ENCODE peak calls at places on chromosomes 2 and 18, in eight cellular contexts. S is tibial artery, A is stomach, N is AG04450, T is HCT116, K is heart right ventricle, X is IMR-90, W is neural progenitor cell. R is an unnamed sample.

GRCh38 chr2:75186829-75187228 is 12.5 kb downstream of the TACR1 start:
- DNase-seq in K (no peak), S (no peak), T (no peak), X (no peak), N (no peak), W (no peak), A (no peak), R (no peak)

GRCh38 chr2:168119519-168120141 is 127.8 kb downstream of the STK39 start:
- DNase-seq in N (peak; percentile 32), S (no peak), X (peak; percentile 76), A (no peak), W (peak; percentile 74), T (peak; percentile 41), K (no peak), R (no peak)

GRCh38 chr2:143778981-143779380 is 649.8 kb downstream of the ARHGAP15 start:
- DNase-seq in S (no peak), T (no peak), K (no peak), X (peak; percentile 62), W (peak; percentile 9), A (no peak), N (no peak), R (no peak)

GRCh38 chr2:201881382-201881720 is 75.0 kb downstream of the CDK15 start:
- DNase-seq in A (no peak), K (no peak), T (no peak), S (no peak), N (no peak), X (peak; percentile 50), W (no peak), R (no peak)

GRCh38 chr18:49168970-49169619 is 218.3 kb upstream of the SMAD7 start:
- DNase-seq in W (no peak), S (no peak), A (peak; percentile 47), K (no peak), T (no peak), N (no peak), X (no peak), R (peak; percentile 39)

GRCh38 chr18:62403125-62403524 is 78.0 kb downstream of the TNFRSF11A start:
- DNase-seq in S (no peak), W (no peak), N (no peak), K (no peak), X (no peak), T (no peak), A (no peak), R (no peak)

GRCh38 chr18:11392292-11392691 is 217.1 kb upstream of the SLC35G4 start:
- DNase-seq in K (no peak), A (no peak), S (no peak), W (peak; percentile 61), N (no peak), X (no peak), T (peak; percentile 43), R (no peak)

GRCh38 chr2:237594514-237594871 is 4.0 kb upstream of the RAB17 start:
- DNase-seq in N (no peak), X (peak; percentile 25), A (no peak), S (no peak), T (no peak), K (no peak), W (no peak), R (no peak)

GRCh38 chr2:53312721-53313120 is 454.9 kb upstream of the CHAC2 start:
- DNase-seq in S (no peak), N (no peak), T (no peak), K (no peak), W (no peak), X (no peak), A (no peak), R (peak; percentile 41)

GRCh38 chr18:23484783-23485182 is 18.5 kb upstream of the RMC1 start:
- DNase-seq in A (no peak), T (no peak), K (no peak), W (no peak), S (no peak), N (no peak), X (no peak), R (no peak)

GRCh38 chr2:75655861-75656260 is 9.3 kb downstream of the MRPL19 start:
- DNase-seq in A (no peak), X (peak; percentile 91), T (no peak), W (no peak), K (no peak), N (peak; percentile 41), S (no peak), R (no peak)

GRCh38 chr2:68420254-68420910 is 46.7 kb downstream of the FBXO48 start:
- DNase-seq in W (no peak), T (no peak), S (no peak), X (peak; percentile 47), A (no peak), N (no peak), K (no peak), R (no peak)

GRCh38 chr2:8993196-8993901 is 10.1 kb downstream of the MBOAT2 start:
- DNase-seq in K (no peak), W (peak; percentile 20), N (no peak), T (no peak), A (no peak), X (peak; percentile 64), S (no peak), R (no peak)

GRCh38 chr18:57586243-57587049 is at the start of gene FECH:
- DNase-seq in W (peak; percentile 66), K (peak; percentile 89), A (peak; percentile 84), X (peak; percentile 71), S (peak; percentile 76), N (peak; percentile 34), T (peak; percentile 12), R (peak; percentile 92)

GRCh38 chr2:191910518-191910917 is 63.6 kb upstream of the CAVIN2 start:
- DNase-seq in S (no peak), T (no peak), W (no peak), N (peak; percentile 37), A (no peak), K (no peak), X (peak; percentile 92), R (no peak)

GRCh38 chr2:21367421-21367820 is 243.7 kb downstream of the TDRD15 start:
- DNase-seq in S (no peak), N (no peak), A (no peak), T (no peak), K (no peak), W (no peak), X (peak; percentile 69), R (no peak)

GRCh38 chr2:20172273-20173052 is 52.5 kb downstream of the SDC1 start:
- DNase-seq in K (no peak), S (no peak), N (no peak), A (peak; percentile 23), T (no peak), X (no peak), W (no peak), R (no peak)

GRCh38 chr18:36372902-36373301 is 75.4 kb downstream of the FHOD3 start:
- DNase-seq in X (peak; percentile 85), T (no peak), K (no peak), A (no peak), N (peak; percentile 50), W (no peak), S (no peak), R (no peak)

GRCh38 chr18:77088977-77089795 is 43.4 kb downstream of the MBP start:
- DNase-seq in X (no peak), W (no peak), S (no peak), T (peak; percentile 81), K (no peak), N (no peak), A (peak; percentile 57), R (no peak)

GRCh38 chr2:140639628-140640027 is 1491.2 kb downstream of the LRP1B start:
- DNase-seq in N (no peak), K (no peak), T (no peak), W (no peak), X (no peak), A (no peak), S (no peak), R (no peak)

DNA sequence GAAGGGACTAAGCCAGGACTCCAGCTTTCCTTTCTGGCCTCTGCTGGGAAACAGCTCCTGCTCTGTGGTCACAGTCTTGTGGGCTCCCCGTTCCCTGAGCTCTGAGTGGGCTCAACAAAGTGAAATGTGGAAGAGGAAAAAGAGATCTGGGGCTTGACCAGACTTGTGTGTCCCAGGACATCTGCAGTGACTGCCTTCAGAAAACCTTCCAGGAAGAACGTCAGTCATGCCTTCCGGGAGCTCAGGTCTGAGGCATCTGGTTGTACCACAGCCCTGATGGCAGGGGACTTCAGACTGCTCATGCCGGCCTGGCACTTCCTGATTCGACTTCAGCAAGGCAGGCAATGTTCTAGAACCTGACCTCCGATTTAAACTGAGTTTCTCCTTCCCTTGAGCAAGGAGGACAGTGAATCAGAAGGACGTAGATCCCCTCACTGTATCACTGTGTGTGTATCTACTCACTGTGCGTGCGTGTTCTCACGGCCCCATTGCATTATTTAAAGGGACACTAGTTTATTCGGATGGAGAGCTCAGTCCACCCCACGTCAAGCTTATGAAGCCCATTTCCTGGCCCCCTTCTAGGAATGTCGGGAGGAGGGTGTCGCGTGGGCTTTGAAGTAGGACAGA is 556 bp upstream of the FBLN7 start:
- DNase-seq in A (no peak), W (no peak), N (no peak), X (peak; percentile 37), S (no peak), K (no peak), T (no peak), R (no peak)
- H3K27ac ChIP-seq in A (no peak overlapping the region), W (no peak overlapping the region), N (no peak overlapping the region), X (no peak overlapping the region), S (peak overlapping the region; percentile 61), K (peak overlapping the region; percentile 34), T (no peak overlapping the region), R (no peak overlapping the region)

DNA sequence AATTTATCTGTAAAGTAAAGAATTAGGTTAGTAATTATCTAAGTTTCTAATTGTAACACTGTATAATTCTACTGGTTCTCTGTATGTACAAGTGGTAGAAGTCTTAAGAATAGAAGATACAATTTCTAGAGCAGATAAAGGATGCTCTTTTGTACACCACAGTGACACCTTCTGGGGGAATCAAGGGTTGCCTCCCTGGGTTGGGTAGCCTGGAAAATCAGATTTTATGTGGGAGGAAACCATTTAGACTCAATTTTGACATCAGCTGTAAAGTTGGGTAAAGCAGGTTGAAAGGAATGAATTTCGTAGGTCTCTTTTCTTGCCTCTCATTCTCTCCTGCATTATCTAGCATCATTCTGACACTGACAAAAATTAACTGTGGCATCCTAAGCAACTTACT is 354.8 kb downstream of the DCC start:
- DNase-seq in A (no peak), T (no peak), S (no peak), X (no peak), W (peak; percentile 42), N (no peak), K (no peak), R (no peak)
- TF ChIP-seq CTCF in A (no peak), T (no peak), S (no peak), X (peak; percentile 38), W (peak; percentile 75), N (peak; percentile 60), K (peak; percentile 12), R (no peak)

GRCh38 chr2:207724113-207724512 is 12.7 kb downstream of the CCNYL1 start:
- DNase-seq in K (no peak), A (no peak), W (no peak), T (no peak), X (no peak), N (no peak), S (no peak), R (no peak)
- H3K4me3 ChIP-seq in K (no peak overlapping the region), A (no peak overlapping the region), W (no peak overlapping the region), T (no peak overlapping the region), X (no peak overlapping the region), N (no peak overlapping the region), S (no peak overlapping the region), R (no peak overlapping the region)

DNA sequence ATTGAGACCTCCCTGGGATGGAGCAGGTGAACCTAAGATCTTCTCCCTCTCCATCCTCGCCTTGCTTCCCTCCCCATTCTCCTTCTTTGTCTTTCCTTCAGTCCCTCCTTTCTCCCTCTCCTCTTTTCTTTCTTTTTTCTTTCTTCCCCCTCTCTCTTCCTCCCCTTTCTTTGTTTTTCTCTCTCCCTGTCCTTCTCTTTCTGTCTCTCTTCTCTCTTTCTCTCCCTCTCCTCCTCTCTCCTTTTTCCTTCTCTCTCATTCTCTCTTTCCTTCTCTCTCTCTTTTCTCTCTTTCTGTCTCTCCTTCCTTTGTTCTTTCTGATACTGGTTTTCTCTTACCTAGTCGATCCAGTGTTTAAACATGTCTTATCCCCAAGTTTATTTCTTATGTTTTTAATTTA is 10.7 kb downstream of the MREG start:
- DNase-seq in T (no peak), W (no peak), N (no peak), S (no peak), A (no peak), K (no peak), X (no peak), R (no peak)
- H3K27ac ChIP-seq in T (no peak overlapping the region), W (no peak overlapping the region), N (no peak overlapping the region), S (no peak overlapping the region), A (no peak overlapping the region), K (no peak overlapping the region), X (no peak overlapping the region), R (no peak overlapping the region)